ENCODE peak calls at places on chromosomes 5 and 9, in nine cellular contexts. E is Ammon's horn; L is T-helper 1 cell; T is ACHN; X is posterior vena cava; R is stimulated activated CD4-positive, alpha-beta T cell treated with anti-CD3 and anti-CD28 coated beads, Interleukin-15, amount 100 ng/mL, for 1 hour; A is lower leg skin; S is HCT116; H is NCI-H2081. W is an unnamed sample.
A peak's percentile ranks its signal among the peaks of the same experiment; 100 is the strongest.

GRCh38 chr9:8366161-8366926 is 566.8 kb upstream of the DMAC1 start:
- DNase-seq in H (no peak), T (peak; percentile 19), A (no peak), E (no peak), X (no peak), S (no peak), R (no peak), L (no peak), W (no peak)

GRCh38 chr5:154546719-154547118 is 68.7 kb upstream of the HAND1 start:
- DNase-seq in R (no peak), A (no peak), X (no peak), E (no peak), S (no peak), L (no peak), H (no peak), T (no peak), W (no peak)

GRCh38 chr5:177327539-177328522 is 16.1 kb upstream of the MXD3 start:
- DNase-seq in E (no peak), L (no peak), T (peak; percentile 34), X (peak; percentile 90), S (no peak), A (no peak), H (no peak), R (no peak), W (no peak)

GRCh38 chr5:16492398-16493175 is 27.0 kb upstream of the ZNF622 start:
- DNase-seq in A (peak; percentile 86), E (no peak), R (no peak), H (peak; percentile 38), X (no peak), S (no peak), L (no peak), T (peak; percentile 18), W (peak; percentile 63)

GRCh38 chr9:136527721-136528710 is 17.8 kb downstream of the NOTCH1 start:
- DNase-seq in S (no peak), L (no peak), X (no peak), E (no peak), T (no peak), H (peak; percentile 50), R (no peak), A (no peak), W (no peak)

GRCh38 chr9:93601666-93602065 is 25.3 kb downstream of the PHF2 start:
- DNase-seq in L (no peak), R (no peak), X (peak; percentile 45), H (no peak), A (no peak), T (no peak), E (no peak), S (no peak), W (no peak)

GRCh38 chr5:179218586-179219330 is 126.5 kb downstream of the ADAMTS2 start:
- DNase-seq in X (no peak), T (no peak), A (no peak), E (no peak), R (no peak), S (no peak), H (no peak), L (no peak), W (no peak)

GRCh38 chr5:158843305-158843704 is 256.4 kb downstream of the EBF1 start:
- DNase-seq in R (no peak), X (no peak), H (no peak), E (no peak), S (no peak), T (no peak), A (no peak), L (no peak), W (no peak)

GRCh38 chr9:127977877-127978647 is 2.7 kb downstream of the EEIG1 start:
- DNase-seq in X (peak; percentile 95), E (no peak), L (peak; percentile 35), T (peak; percentile 52), S (no peak), R (no peak), A (no peak), H (no peak), W (peak; percentile 66)

GRCh38 chr5:176827736-176828415 is 17.5 kb downstream of the UNC5A start:
- DNase-seq in T (no peak), R (no peak), L (no peak), E (no peak), S (no peak), A (no peak), H (no peak), X (no peak), W (no peak)

GRCh38 chr5:141734501-141735231 is 52.6 kb upstream of the ARAP3 start:
- DNase-seq in L (peak; percentile 8), R (no peak), A (peak; percentile 20), S (no peak), X (peak; percentile 83), E (no peak), T (peak; percentile 55), H (no peak), W (peak; percentile 4)

GRCh38 chr5:135462304-135462703 is 10.2 kb upstream of the TIFAB start:
- DNase-seq in T (peak; percentile 59), H (peak; percentile 62), X (peak; percentile 47), A (peak; percentile 46), L (peak; percentile 67), E (peak; percentile 75), R (no peak), S (peak; percentile 90), W (no peak)

GRCh38 chr5:143047091-143047490 is 276.9 kb downstream of the ARHGAP26 start:
- DNase-seq in T (no peak), R (no peak), X (no peak), H (no peak), L (no peak), A (no peak), S (no peak), E (no peak), W (no peak)

GRCh38 chr5:62112689-62113220 is 193.3 kb upstream of the KIF2A start:
- DNase-seq in T (no peak), S (no peak), X (no peak), H (no peak), L (no peak), A (no peak), E (no peak), R (no peak), W (peak; percentile 57)

GRCh38 chr9:112751059-112751795 is 667 bp downstream of the SNX30 start:
- DNase-seq in H (peak; percentile 37), E (peak; percentile 68), R (no peak), S (no peak), X (peak; percentile 87), L (peak; percentile 64), A (peak; percentile 37), T (peak; percentile 55), W (no peak)

GRCh38 chr9:112839331-112839730 is 51.3 kb downstream of the SLC46A2 start:
- DNase-seq in S (no peak), T (no peak), X (no peak), A (no peak), L (no peak), H (no peak), E (peak; percentile 61), R (no peak), W (no peak)

GRCh38 chr9:110875275-110875674 is 163.0 kb downstream of the LPAR1 start:
- DNase-seq in X (peak; percentile 83), E (peak; percentile 81), H (no peak), L (no peak), T (no peak), R (no peak), A (peak; percentile 52), S (no peak), W (no peak)

GRCh38 chr5:111829701-111830100 is 72.7 kb upstream of the NREP start:
- DNase-seq in L (no peak), H (no peak), E (no peak), A (no peak), S (no peak), X (no peak), T (no peak), R (no peak), W (peak; percentile 83)

GRCh38 chr9:114221706-114222465 is 66.5 kb downstream of the COL27A1 start:
- DNase-seq in S (no peak), A (no peak), R (no peak), H (no peak), X (no peak), L (no peak), E (no peak), T (peak; percentile 10), W (no peak)

GRCh38 chr9:18893051-18893450 is 140.0 kb downstream of the SAXO1 start:
- DNase-seq in L (no peak), T (no peak), R (no peak), E (no peak), X (no peak), S (no peak), A (no peak), H (no peak), W (no peak)

GRCh38 chr5:56977822-56978221 is 25.9 kb upstream of the MIER3 start:
- DNase-seq in H (no peak), R (no peak), T (no peak), E (no peak), L (no peak), X (no peak), S (no peak), A (no peak), W (no peak)

GRCh38 chr5:65967288-65968066 is 41.1 kb downstream of the ERBIN start:
- DNase-seq in E (no peak), T (no peak), H (no peak), R (no peak), X (no peak), A (no peak), L (no peak), S (no peak), W (no peak)

GRCh38 chr5:148666353-148666752 is 12.0 kb upstream of the HTR4 start:
- DNase-seq in X (no peak), S (no peak), H (no peak), R (no peak), T (no peak), L (no peak), E (no peak), A (no peak), W (no peak)

GRCh38 chr5:38078161-38078560 is 180.2 kb upstream of the EGFLAM start:
- DNase-seq in T (peak; percentile 14), R (no peak), E (no peak), H (no peak), S (no peak), L (no peak), A (no peak), X (no peak), W (no peak)

GRCh38 chr5:43396762-43397304 is 15.4 kb downstream of the CCL28 start:
- DNase-seq in R (peak; percentile 8), X (peak; percentile 88), E (peak; percentile 8), S (no peak), T (peak; percentile 51), A (peak; percentile 43), L (peak; percentile 79), H (no peak), W (no peak)

GRCh38 chr9:134442486-134443168 is 116.4 kb downstream of the RXRA start:
- DNase-seq in A (no peak), L (no peak), X (no peak), R (no peak), S (no peak), H (no peak), T (no peak), E (no peak), W (no peak)

GRCh38 chr5:85931220-85931619 is 686.5 kb upstream of the COX7C start:
- DNase-seq in E (no peak), A (no peak), T (no peak), S (no peak), L (no peak), R (no peak), X (no peak), H (no peak), W (no peak)

GRCh38 chr9:20028192-20028848 is 239.5 kb upstream of the SLC24A2 start:
- DNase-seq in R (no peak), S (no peak), A (no peak), E (no peak), X (no peak), L (no peak), T (no peak), H (no peak), W (no peak)

GRCh38 chr5:16791036-16791705 is 144.9 kb downstream of the MYO10 start:
- DNase-seq in L (peak; percentile 18), A (no peak), X (no peak), H (peak; percentile 81), R (no peak), S (peak; percentile 37), E (peak; percentile 74), T (peak; percentile 58), W (no peak)

W was measured in AG09309.